ENCODE peak calls at places on chromosomes 16 and 17, in eight cellular contexts. M is fibroblast of the aortic adventitia, L is CD14-positive monocyte, U is kidney, B is neural crest cell, V is Calu3, N is left ventricle myocardium inferior, J is thoracic aorta. A is an unnamed sample.

GRCh38 chr16:23365602-23366240 is 63.6 kb downstream of the SCNN1B start:
- DNase-seq in J (no peak), N (no peak), B (no peak), L (no peak), U (no peak), V (peak; percentile 38), M (no peak), A (no peak)

GRCh38 chr16:73735018-73735417 is 561.6 kb upstream of the PSMD7 start:
- DNase-seq in J (no peak), N (no peak), L (no peak), U (no peak), B (no peak), M (peak; percentile 25), V (peak; percentile 42), A (no peak)

GRCh38 chr17:57954421-57955182 is 610 bp downstream of the CUEDC1 start:
- DNase-seq in J (no peak), M (peak; percentile 65), N (peak; percentile 91), V (peak; percentile 48), B (peak; percentile 62), U (peak; percentile 93), L (no peak), A (peak; percentile 81)

GRCh38 chr17:76122411-76123126 is 18.5 kb downstream of the FOXJ1 start:
- DNase-seq in M (no peak), V (no peak), U (no peak), L (no peak), N (no peak), B (no peak), J (no peak), A (no peak)

GRCh38 chr17:17305282-17305801 is 2.2 kb downstream of the NT5M start:
- DNase-seq in L (peak; percentile 62), V (no peak), N (no peak), B (no peak), U (no peak), M (no peak), J (no peak), A (no peak)

GRCh38 chr17:75808905-75809621 is 24.5 kb downstream of the UNK start:
- DNase-seq in N (peak; percentile 61), J (no peak), V (no peak), U (no peak), L (no peak), B (no peak), M (peak; percentile 93), A (peak; percentile 68)

GRCh38 chr17:14118951-14119350 is 49.6 kb downstream of the COX10 start:
- DNase-seq in B (no peak), J (no peak), M (no peak), U (no peak), L (no peak), V (no peak), N (no peak), A (no peak)

GRCh38 chr16:80544326-80544725 is 3.5 kb downstream of the DYNLRB2 start:
- DNase-seq in M (no peak), J (no peak), N (no peak), L (no peak), B (no peak), V (no peak), U (no peak), A (no peak)

GRCh38 chr17:17681187-17681743 is at the start of gene RAI1:
- DNase-seq in L (no peak), N (peak; percentile 81), B (peak; percentile 72), J (no peak), V (peak; percentile 76), U (peak; percentile 94), M (peak; percentile 78), A (peak; percentile 75)

GRCh38 chr16:87150359-87151280 is 166.6 kb downstream of the C16orf95 start:
- DNase-seq in V (no peak), U (no peak), J (no peak), B (no peak), M (peak; percentile 60), N (no peak), L (no peak), A (no peak)

GRCh38 chr16:50394215-50394802 is 25.5 kb upstream of the BRD7 start:
- DNase-seq in V (no peak), B (no peak), J (no peak), U (no peak), L (no peak), N (no peak), M (no peak), A (no peak)

GRCh38 chr16:86818701-86819522 is 240.6 kb downstream of the FOXL1 start:
- DNase-seq in J (no peak), U (no peak), M (peak; percentile 29), B (no peak), N (no peak), L (no peak), V (no peak), A (no peak)

GRCh38 chr17:50883850-50884291 is 17.7 kb upstream of the TOB1 start:
- DNase-seq in V (peak; percentile 39), B (no peak), U (no peak), N (no peak), J (no peak), M (no peak), L (peak; percentile 71), A (no peak)

GRCh38 chr16:84497418-84497817 is 7.0 kb downstream of the MEAK7 start:
- DNase-seq in N (no peak), J (no peak), V (no peak), B (no peak), M (no peak), U (no peak), L (no peak), A (no peak)

GRCh38 chr17:80456465-80457235 is 19.8 kb downstream of the NPTX1 start:
- DNase-seq in N (peak; percentile 49), M (peak; percentile 24), U (no peak), B (no peak), L (no peak), V (no peak), J (no peak), A (peak; percentile 76)

GRCh38 chr16:46885960-46886763 is 2.0 kb downstream of the GPT2 start:
- DNase-seq in M (no peak), N (no peak), U (no peak), L (no peak), J (no peak), V (no peak), B (no peak), A (no peak)

GRCh38 chr16:85192736-85193493 is 80.6 kb upstream of the CIBAR2 start:
- DNase-seq in V (no peak), J (no peak), U (no peak), N (no peak), B (no peak), M (peak; percentile 45), L (no peak), A (no peak)

GRCh38 chr17:15479697-15480096 is 12.3 kb upstream of the CDRT4 start:
- DNase-seq in L (no peak), B (no peak), M (peak; percentile 62), V (no peak), N (no peak), J (no peak), U (no peak), A (no peak)

GRCh38 chr17:8110456-8110804 is 7.9 kb downstream of the ALOXE3 start:
- DNase-seq in J (no peak), L (no peak), N (no peak), B (no peak), U (no peak), V (no peak), M (no peak), A (no peak)
- TF ChIP-seq CTCF in J (no peak), L (peak; percentile 57), N (no peak), B (peak; percentile 10), U (no peak), V (no peak), M (no peak), A (no peak)

DNA sequence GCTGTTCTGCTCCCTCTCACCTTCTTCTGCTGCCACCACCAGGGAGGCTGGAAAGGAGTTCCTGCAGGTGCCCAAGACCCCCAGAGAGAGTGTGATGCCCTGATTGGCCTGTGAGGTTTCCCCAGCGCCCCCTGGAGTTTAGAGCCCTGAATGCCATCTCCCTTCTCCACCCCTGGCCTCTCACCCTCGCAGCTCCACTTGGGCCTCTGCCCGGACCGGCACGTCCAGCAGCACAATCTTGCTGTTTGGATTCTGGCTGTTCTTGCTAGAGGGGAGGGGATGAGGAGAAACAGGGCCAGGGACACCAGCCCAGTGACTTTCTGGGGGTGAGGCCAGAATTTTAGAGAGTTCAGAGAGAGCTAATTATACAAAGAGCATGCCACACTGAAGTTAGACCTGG is 12.5 kb upstream of the FAM171A2 start:
- DNase-seq in J (no peak), L (no peak), M (peak; percentile 55), B (peak; percentile 46), V (peak; percentile 48), U (peak; percentile 88), N (peak; percentile 56), A (peak; percentile 22)
- TF ChIP-seq CTCF in J (no peak), L (peak; percentile 52), M (peak; percentile 53), B (peak; percentile 52), V (peak; percentile 81), U (no peak), N (peak; percentile 50), A (no peak)

GRCh38 chr17:46012506-46013079 is 13.5 kb downstream of the STH start:
- DNase-seq in B (no peak), J (no peak), U (peak; percentile 51), L (no peak), M (no peak), N (no peak), V (no peak), A (no peak)

GRCh38 chr17:46008591-46008990 is 9.5 kb downstream of the STH start:
- DNase-seq in M (no peak), L (no peak), N (no peak), V (no peak), J (no peak), U (no peak), B (no peak), A (no peak)

GRCh38 chr17:46011711-46012505 is 12.9 kb downstream of the STH start:
- DNase-seq in N (no peak), U (peak; percentile 64), V (no peak), B (no peak), J (no peak), L (no peak), M (no peak), A (no peak)

GRCh38 chr17:46009681-46010596 is 10.9 kb downstream of the STH start:
- DNase-seq in V (peak; percentile 19), L (no peak), B (no peak), M (peak; percentile 76), J (no peak), U (no peak), N (no peak), A (no peak)

DNA sequence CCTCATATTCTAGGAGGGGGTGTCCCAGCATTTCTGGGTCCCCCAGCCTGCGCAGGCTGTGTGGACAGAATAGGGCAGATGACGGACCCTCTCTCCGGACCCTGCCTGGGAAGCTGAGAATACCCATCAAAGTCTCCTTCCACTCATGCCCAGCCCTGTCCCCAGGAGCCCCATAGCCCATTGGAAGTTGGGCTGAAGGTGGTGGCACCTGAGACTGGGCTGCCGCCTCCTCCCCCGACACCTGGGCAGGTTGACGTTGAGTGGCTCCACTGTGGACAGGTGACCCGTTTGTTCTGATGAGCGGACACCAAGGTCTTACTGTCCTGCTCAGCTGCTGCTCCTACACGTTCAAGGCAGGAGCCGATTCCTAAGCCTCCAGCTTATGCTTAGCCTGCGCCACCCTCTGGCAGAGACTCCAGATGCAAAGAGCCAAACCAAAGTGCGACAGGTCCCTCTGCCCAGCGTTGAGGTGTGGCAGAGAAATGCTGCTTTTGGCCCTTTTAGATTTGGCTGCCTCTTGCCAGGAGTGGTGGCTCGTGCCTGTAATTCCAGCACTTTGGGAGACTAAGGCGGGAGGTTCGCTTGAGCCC is 11.6 kb downstream of the STH start:
- DNase-seq in N (no peak), M (no peak), J (no peak), V (peak; percentile 37), B (no peak), L (no peak), U (peak; percentile 50), A (no peak)
- TF ChIP-seq CTCF in N (no peak), M (no peak), J (no peak), V (no peak), B (no peak), L (no peak), U (no peak), A (no peak)

GRCh38 chr17:82710499-82711232 is 5.8 kb upstream of the FN3KRP start:
- DNase-seq in M (no peak), N (no peak), U (peak; percentile 61), V (no peak), B (no peak), L (no peak), J (no peak), A (no peak)
- TF ChIP-seq CTCF in M (no peak), N (no peak), U (no peak), V (no peak), B (no peak), L (no peak), J (no peak), A (no peak)

A was measured in uterus.